ENCODE peak calls at places on chromosomes 2 and 18, in four cellular contexts. B is mesendoderm, Q is H1, Y is IMR-90. R is an unnamed sample.

GRCh38 chr2:115115135-115115534 is 672.7 kb downstream of the DPP10 start:
- DNase-seq in Q (no peak), Y (no peak), B (peak; percentile 74), R (no peak)

GRCh38 chr2:231640646-231641111 is 48.0 kb downstream of the TEX44 start:
- DNase-seq in B (no peak), Q (no peak), Y (no peak), R (no peak)

GRCh38 chr18:31206787-31207381 is 44.2 kb upstream of the DSC1 start:
- DNase-seq in B (peak; percentile 61), Y (peak; percentile 23), Q (peak; percentile 23), R (peak; percentile 80)

GRCh38 chr2:62578837-62579640 is 73.0 kb upstream of the TMEM17 start:
- DNase-seq in Q (no peak), B (no peak), Y (peak; percentile 87), R (no peak)

GRCh38 chr2:102114290-102114721 is 28.2 kb upstream of the IL1R1 start:
- DNase-seq in Q (no peak), Y (peak; percentile 94), B (peak; percentile 30), R (no peak)

GRCh38 chr18:34158881-34159690 is 65.6 kb downstream of the NOL4 start:
- DNase-seq in Q (peak; percentile 74), Y (peak; percentile 0), B (peak; percentile 95), R (peak; percentile 95)

GRCh38 chr2:118510807-118511206 is 336.6 kb downstream of the EN1 start:
- DNase-seq in Y (no peak), Q (no peak), B (no peak), R (no peak)

GRCh38 chr2:195864316-195864715 is 204.3 kb downstream of the DNAH7 start:
- DNase-seq in B (peak; percentile 74), Y (no peak), Q (no peak), R (no peak)

GRCh38 chr2:85216051-85216431 is 82.8 kb downstream of the TCF7L1 start:
- DNase-seq in B (peak; percentile 44), Q (no peak), Y (no peak), R (no peak)

GRCh38 chr18:410103-410502 is 90.4 kb downstream of the COLEC12 start:
- DNase-seq in B (no peak), Q (no peak), Y (no peak), R (no peak)

DNA sequence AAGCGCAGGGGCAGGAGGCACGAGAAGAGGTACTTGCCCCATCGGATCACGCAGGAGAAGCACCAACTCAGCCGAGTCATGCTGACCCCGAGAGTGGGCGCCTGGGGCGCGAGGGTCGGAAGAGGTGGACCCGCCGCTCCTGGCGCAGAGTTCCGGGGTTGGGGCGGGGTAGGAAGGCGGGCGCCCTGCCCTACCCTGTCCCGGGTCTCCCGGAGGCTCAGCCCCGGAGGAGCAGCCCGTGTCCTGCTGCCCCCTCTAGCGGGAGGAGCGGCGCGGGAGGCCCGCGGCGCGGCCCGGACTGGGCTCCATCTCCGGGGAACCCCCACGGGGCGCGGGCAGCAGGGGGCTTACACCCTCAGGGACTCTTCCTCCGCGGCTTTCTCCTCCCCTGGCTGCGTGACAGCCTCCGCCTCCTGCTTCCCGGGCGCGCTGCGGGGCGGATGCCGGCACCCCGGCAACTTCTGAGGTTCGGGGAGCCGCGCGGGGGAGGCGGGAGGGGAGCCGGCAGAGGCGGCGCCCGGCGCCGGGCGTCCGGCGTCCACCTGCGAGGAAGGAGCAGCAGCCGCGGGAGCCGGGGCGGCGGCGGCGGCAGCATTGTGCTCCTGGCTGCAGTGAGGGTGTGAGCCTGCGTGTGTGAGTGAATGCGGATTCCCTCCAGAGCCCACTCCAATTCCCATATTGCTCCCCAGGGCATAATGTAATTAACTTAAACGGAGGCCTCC is 7.5 kb upstream of the TNS1 start:
- DNase-seq in B (no peak), Y (peak; percentile 51), Q (no peak), R (peak; percentile 51)
- H2BK15ac ChIP-seq in B (no peak overlapping the region), Y (peak overlapping the region; percentile 58), Q (no peak overlapping the region), R (no peak overlapping the region)

GRCh38 chr18:1468550-1468949 is 563.9 kb downstream of the ADCYAP1 start:
- DNase-seq in Y (no peak), Q (no peak), B (no peak), R (no peak)
- H3K56ac ChIP-seq in Y (no peak overlapping the region), Q (no peak overlapping the region), B (no peak overlapping the region), R (no peak overlapping the region)

GRCh38 chr18:54358495-54358793 is 738 bp downstream of the C18orf54 start:
- DNase-seq in B (no peak), Y (peak; percentile 10), Q (no peak), R (no peak)

GRCh38 chr18:54359233-54359632 is 1.5 kb downstream of the C18orf54 start:
- DNase-seq in Y (peak; percentile 11), Q (no peak), B (no peak), R (no peak)

GRCh38 chr18:54357082-54357659 is 487 bp downstream of the STARD6 start:
- DNase-seq in Q (no peak), Y (peak; percentile 1), B (no peak), R (no peak)

GRCh38 chr18:54360406-54360805 is 2.7 kb downstream of the C18orf54 start:
- DNase-seq in Q (no peak), B (no peak), Y (peak; percentile 2), R (no peak)

DNA sequence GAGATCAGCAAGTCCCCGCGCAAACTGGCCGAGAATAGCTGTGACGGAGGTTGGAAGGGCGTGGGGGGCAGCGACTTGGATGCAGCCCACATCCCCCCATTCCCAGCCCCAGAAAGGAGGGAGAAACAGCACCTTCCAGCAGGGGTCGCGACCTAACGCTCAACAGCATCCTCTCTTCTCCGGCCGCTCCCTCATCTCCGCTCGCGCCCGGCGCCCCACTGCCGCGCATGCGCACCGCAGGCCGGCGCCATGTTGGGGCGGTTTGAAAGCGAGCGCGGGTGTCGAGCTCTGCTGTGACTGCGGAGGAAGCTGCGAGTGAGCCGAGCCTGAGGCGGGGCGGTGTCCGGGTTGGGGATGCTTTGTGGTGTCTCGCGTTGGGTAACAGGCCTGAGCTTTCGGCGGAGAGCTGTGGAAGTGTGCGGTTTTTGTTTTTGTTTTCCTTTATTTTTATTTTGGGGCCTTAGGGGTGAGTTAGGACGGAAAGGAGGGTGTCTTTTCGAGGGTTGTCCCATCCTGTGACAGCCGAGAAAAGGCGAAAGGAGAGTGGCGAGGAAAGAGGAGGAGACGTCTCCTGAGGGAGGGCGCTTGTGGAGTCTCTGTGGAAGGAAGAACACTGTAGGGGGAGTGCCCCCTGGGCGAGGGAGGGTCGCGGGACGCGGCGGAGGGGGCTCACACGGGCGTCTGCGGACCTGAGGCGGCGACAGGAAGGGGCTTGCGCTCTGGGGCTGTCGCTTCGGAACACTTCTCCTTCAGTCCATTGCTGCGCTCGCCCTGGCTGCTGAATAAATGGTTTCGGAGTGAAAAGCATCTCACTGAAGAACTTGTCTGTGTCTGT is at the start of the genes C18orf54 and STARD6:
- DNase-seq in Q (peak; percentile 83), B (peak; percentile 97), Y (peak; percentile 85), R (peak; percentile 94)
- H2BK15ac ChIP-seq in Q (no peak within 1 kb of the TSS), B (no peak within 1 kb of the TSS), Y (peak within 1 kb of the TSS; percentile 62), R (no peak within 1 kb of the TSS)

DNA sequence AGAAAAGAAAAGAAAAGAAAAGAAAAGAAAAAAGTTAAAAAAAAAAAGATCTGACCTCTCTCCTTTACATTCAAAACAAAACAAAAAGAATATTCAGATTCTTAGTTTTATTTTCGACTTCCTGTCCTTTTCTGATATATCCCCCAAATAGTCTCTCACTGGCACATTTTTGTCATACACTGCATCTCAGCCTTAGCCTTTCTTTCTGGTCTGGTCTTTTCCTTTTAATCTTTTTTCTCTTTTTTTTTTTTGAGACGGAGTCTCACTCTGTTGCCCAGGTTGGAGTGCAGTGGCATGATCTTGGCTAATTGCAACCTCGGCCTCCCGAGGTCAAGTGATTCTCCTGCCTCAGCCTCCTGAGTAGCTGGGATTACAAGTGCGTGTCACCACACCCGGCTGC is 1.6 kb upstream of the RIOK3 start:
- DNase-seq in Q (no peak), Y (no peak), B (no peak), R (no peak)
- H3K56ac ChIP-seq in Q (no peak overlapping the region), Y (no peak overlapping the region), B (no peak overlapping the region), R (no peak overlapping the region)

DNA sequence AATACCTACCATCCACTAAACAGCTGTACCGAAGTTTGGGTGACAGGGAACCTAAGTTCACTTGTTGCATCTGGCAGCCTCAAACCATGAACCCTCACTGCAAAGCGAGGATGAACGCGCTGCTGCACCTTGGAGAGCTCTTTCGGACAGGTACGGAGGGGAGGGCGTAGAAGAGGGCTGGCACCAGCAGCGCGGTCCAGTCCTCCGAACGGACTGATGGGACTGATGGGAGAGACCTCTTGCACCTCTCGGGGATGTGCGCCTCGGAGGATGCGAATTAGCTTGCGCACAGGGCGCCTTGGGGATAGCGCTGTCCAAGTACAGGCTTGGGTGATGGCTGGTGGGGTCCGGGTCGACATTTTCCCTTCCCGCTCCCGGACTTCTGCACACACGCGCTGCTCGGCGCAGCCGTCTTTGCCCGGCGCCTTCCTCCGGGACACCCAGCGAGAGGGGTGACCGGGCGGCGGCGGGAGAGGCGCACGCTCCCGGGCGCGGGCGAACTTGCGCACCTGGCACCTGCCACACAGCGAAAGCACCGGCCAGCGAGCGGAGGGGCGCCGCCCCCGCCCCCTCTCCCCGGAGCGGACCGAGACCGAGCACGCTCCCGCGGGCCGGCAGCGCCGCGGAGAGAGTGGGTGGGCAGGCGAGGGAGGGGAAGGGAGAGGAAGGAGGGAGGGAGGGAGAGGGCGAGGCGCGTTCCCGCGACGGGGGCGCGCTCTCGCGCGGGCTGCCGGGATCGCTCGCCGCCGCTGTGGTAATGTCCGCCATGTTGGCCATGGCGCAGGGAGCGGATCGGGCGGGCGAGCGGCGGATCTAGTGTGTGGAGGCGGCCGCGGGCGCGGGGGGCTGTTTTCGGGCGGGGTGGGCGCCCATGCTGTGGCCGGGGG is at the start of gene EPC2:
- DNase-seq in Y (peak; percentile 80), B (peak; percentile 87), Q (peak; percentile 56), R (peak; percentile 89)
- H2BK15ac ChIP-seq in Y (peak within 1 kb of the TSS; percentile 71), B (no peak within 1 kb of the TSS), Q (peak within 1 kb of the TSS; percentile 54), R (no peak within 1 kb of the TSS)

GRCh38 chr2:162202203-162202602 is 41.0 kb downstream of the FAP start:
- DNase-seq in Y (no peak), Q (no peak), B (no peak), R (no peak)
- H3K56ac ChIP-seq in Y (no peak overlapping the region), Q (no peak overlapping the region), B (no peak overlapping the region), R (no peak overlapping the region)

DNA sequence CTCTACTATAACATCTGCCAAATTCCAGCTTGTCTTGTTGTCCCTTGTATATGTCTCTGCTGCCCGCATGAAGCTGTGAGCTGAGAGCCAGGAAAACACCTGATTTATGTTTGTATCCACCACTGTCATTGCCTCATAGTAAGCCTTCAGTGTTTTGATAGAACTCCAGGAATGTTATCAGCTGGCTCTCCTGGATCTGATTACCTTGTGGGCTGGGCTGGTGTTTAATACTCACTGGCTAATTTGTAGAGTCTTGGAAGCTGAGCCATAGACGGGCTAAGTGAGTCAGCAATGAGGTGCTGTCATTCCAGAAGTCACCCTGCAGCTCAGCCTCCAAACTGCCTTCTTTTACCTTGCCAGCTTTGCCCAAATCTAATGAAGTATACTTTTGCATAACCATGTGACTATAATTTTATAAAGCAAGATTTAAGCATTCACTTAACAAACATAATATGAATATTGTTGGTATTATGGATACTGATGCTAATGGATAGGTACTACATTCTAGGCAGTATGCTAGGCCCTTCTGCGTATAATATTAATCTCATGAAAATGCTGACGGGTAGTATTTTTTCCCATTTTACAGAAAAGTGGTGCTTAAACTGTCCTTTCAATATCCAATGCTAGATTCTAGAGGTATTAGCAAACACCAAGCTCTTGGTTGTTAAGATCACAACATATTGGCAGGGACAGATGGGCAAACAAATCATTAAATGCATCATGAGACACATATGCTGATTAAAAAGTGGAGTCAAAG is 62.7 kb upstream of the GATA6 start:
- DNase-seq in Q (no peak), Y (peak; percentile 6), B (peak; percentile 85), R (no peak)
- H2BK15ac ChIP-seq in Q (no peak overlapping the region), Y (no peak overlapping the region), B (no peak overlapping the region), R (no peak overlapping the region)

R was measured in H9.